ENCODE peak calls at places on chromosomes 16 and 17, in nine cellular contexts. Q, S, X, W, A, L, F, B and R are unnamed samples.

GRCh38 chr16:49000594-49000993 is 281.0 kb downstream of the CBLN1 start:
- DNase-seq in S (no peak), B (no peak), X (no peak), F (no peak), Q (no peak), A (peak), L (no peak), W (no peak), R (no peak)

GRCh38 chr17:42387221-42387657 is 1.0 kb downstream of the STAT3 start:
- DNase-seq in F (no peak), L (no peak), S (no peak), X (peak), Q (peak), A (no peak), B (peak), W (no peak), R (no peak)

GRCh38 chr16:4052801-4053662 is 63.2 kb downstream of the ADCY9 start:
- DNase-seq in W (peak), F (peak), S (peak), Q (no peak), L (no peak), X (peak), B (peak), A (peak), R (peak)

GRCh38 chr17:27396941-27397340 is 59.3 kb upstream of the KSR1 start:
- DNase-seq in W (no peak), B (no peak), A (no peak), L (no peak), S (no peak), F (no peak), X (peak), Q (no peak), R (no peak)

GRCh38 chr16:777826-778225 is 10.4 kb downstream of the RPUSD1 start:
- DNase-seq in A (no peak), X (peak), Q (no peak), W (no peak), S (no peak), L (no peak), B (no peak), F (no peak), R (no peak)

GRCh38 chr16:55971447-55971846 is 96.3 kb upstream of the CES5A start:
- DNase-seq in L (no peak), W (no peak), F (no peak), B (no peak), X (no peak), Q (no peak), A (no peak), S (no peak), R (no peak)

GRCh38 chr17:62778990-62779681 is 29.0 kb downstream of the MARCHF10 start:
- DNase-seq in W (peak), S (no peak), X (peak), Q (peak), F (no peak), L (peak), A (peak), B (no peak), R (no peak)

GRCh38 chr17:82964851-82965341 is 114.5 kb upstream of the METRNL start:
- DNase-seq in A (peak), L (no peak), B (no peak), X (no peak), F (peak), S (no peak), Q (no peak), W (peak), R (peak)

GRCh38 chr17:5587431-5588032 is 3.2 kb upstream of the NLRP1 start:
- DNase-seq in Q (no peak), S (no peak), X (peak), B (peak), F (no peak), A (peak), L (peak), W (no peak), R (no peak)

GRCh38 chr17:15180121-15180561 is 85.0 kb downstream of the PMP22 start:
- DNase-seq in X (no peak), Q (no peak), A (peak), L (no peak), F (no peak), W (no peak), B (no peak), S (no peak), R (peak)

GRCh38 chr16:57146735-57147134 is 39.1 kb downstream of the PSME3IP1 start:
- DNase-seq in X (no peak), S (no peak), B (no peak), A (peak), L (no peak), W (no peak), Q (no peak), F (no peak), R (no peak)

GRCh38 chr17:50129946-50130777 is at the start of gene SAMD14:
- DNase-seq in Q (no peak), F (no peak), S (no peak), W (peak), X (peak), L (no peak), B (peak), A (peak), R (peak)

GRCh38 chr16:30437511-30438046 is 7.7 kb upstream of the DCTPP1 start:
- DNase-seq in B (no peak), L (no peak), W (no peak), X (no peak), Q (no peak), A (peak), F (no peak), S (no peak), R (no peak)

GRCh38 chr17:72296456-72296855 is 175.6 kb downstream of the SOX9 start:
- DNase-seq in B (no peak), L (no peak), W (no peak), S (no peak), X (peak), A (no peak), Q (no peak), F (no peak), R (no peak)

GRCh38 chr16:15494231-15494630 is 59.8 kb downstream of the BMERB1 start:
- DNase-seq in X (peak), F (no peak), L (no peak), S (no peak), B (no peak), Q (peak), W (no peak), A (no peak), R (no peak)

GRCh38 chr17:64103751-64104364 is 26.1 kb downstream of the ERN1 start:
- DNase-seq in X (peak), S (no peak), F (no peak), Q (no peak), W (no peak), L (no peak), B (no peak), A (peak), R (no peak)

GRCh38 chr17:21021208-21021803 is 21.5 kb downstream of the USP22 start:
- DNase-seq in A (no peak), B (no peak), W (peak), Q (no peak), F (no peak), S (no peak), X (no peak), L (no peak), R (no peak)

DNA sequence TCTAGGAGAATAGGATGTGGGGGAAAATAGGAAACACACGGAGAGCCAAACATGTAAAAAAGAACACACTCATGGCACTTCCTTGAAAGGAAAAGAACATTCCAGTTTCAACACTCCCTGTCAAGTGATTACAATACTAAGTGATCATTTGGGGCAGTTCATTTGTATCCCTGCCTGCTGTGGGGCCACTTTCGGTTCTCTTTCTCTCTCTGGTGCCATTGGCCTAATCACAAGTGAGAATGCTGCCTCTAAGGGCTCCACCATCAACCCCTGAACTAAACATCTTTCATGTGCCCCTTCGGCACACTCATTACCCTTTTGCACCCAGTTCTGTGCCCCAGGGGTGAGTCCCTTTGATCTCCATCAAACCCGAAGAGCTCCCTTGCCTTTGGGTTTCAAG is 197.3 kb downstream of the CEP112 start:
- DNase-seq in W (no peak), F (no peak), A (no peak), Q (no peak), S (no peak), X (no peak), B (no peak), L (no peak), R (no peak)
- H3K4me3 ChIP-seq in W (no peak), F (no peak), A (no peak), Q (no peak), S (no peak), X (no peak), B (no peak), L (no peak), R (no peak)

DNA sequence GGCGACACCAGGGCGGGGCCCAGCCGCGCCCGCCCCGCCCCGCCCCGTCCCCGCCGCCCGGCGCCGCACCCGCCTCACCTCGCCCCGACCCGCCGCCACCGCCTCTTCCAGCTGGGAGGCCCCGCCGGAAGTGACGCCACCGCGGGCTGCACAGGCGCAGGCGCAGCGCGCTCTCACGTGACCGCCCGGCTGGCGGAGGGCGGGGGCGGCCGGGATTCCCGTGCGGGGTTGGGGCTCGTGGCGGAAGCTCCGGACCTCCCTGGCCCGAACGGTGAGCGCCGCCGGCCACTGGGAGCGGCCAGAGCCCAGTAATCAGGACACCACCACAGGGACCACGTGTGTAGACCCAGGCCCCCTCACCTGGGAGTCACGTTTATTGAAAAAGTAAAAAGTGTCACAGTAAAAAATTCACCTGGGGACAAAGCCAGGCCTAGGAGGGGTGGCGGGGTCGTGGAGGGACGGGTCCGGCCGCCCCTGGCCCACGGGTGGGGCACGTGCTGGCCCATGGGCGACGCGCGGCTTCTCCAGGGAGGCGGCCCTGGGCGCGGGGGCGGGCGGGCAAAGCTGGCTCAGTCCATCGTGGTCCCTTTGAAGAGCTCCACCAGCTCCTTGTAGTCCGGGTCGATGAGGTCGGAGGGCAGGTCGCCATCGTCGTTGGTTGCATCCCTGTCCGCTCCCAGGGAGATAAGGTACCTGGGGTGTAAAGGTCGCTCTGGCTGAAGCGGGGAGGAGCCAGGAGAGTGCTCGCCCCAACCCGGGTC is at the start of gene MCRIP1:
- DNase-seq in X (peak), W (peak), F (peak), Q (peak), S (peak), L (peak), A (peak), B (peak), R (peak)
- H3K27ac ChIP-seq in X (peak), W (peak), F (peak), Q (peak), S (peak), L (peak), A (peak), B (peak), R (peak)

GRCh38 chr17:36185416-36185815 is 9.0 kb upstream of the TBC1D3B start:
- DNase-seq in S (no peak), X (no peak), A (no peak), B (no peak), W (no peak), Q (no peak), F (no peak), L (no peak), R (no peak)

GRCh38 chr17:36183811-36184765 is 7.7 kb upstream of the TBC1D3B start:
- DNase-seq in S (no peak), F (no peak), Q (no peak), A (peak), W (no peak), X (no peak), B (no peak), L (no peak), R (no peak)

GRCh38 chr17:36188891-36189306 is 7.7 kb downstream of the CCL3L1 start:
- DNase-seq in X (no peak), F (no peak), B (no peak), Q (no peak), A (peak), W (no peak), S (no peak), L (no peak), R (no peak)

GRCh38 chr17:36182176-36183000 is 6.0 kb upstream of the TBC1D3B start:
- DNase-seq in B (no peak), Q (no peak), L (no peak), A (no peak), W (peak), X (no peak), S (no peak), F (no peak), R (no peak)

DNA sequence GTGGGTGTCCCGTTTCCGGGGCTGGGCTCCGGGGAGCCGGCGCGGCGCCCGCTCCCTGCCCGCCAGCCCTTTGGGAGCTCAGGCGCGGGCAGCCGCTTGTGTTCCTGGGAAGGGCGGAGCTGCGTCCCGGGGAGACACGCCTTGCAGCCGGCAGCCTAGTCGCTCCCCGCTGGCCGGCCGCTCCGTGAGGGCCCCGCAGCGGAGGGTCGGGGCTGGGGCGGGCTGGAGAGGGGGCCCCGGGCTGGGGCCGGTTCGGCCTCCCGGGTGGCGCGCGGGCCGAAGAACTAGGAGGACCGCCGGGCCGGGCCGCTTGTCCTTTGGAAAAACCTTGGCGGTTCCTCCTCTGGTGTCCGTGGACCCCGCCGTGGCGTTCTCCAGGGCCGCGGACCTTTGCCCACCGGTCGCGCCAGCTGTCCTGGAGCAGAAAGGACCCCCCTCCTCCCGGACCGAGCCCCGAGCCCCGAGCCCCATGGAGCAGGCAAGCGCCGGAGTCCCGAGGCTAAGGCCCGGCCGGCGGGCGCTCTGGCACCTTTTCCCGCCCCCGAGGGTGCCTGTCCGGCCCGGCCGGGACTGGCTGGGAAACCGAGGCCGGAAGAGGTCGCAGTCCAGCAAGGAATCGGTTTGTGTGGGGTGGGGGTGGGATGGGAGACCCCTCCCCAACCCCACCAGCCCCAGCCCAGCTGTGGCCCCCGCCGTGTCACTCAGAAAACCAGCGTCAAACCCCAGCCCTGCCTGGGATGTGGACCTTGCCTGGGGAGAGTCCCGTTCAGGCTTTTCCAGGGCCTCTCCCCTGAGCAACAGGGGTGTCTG is 6.8 kb upstream of the TBC1D3B start:
- DNase-seq in X (peak), L (peak), A (peak), B (no peak), F (no peak), S (peak), W (peak), Q (peak), R (peak)
- TF ChIP-seq CTCF in X (no peak), L (no peak), A (peak), B (no peak), F (no peak), S (no peak), W (no peak), Q (no peak), R (no peak)

GRCh38 chr17:34899892-34900291 is 61.4 kb downstream of the CCT6B start:
- DNase-seq in X (no peak), L (no peak), A (peak), B (no peak), W (no peak), F (no peak), S (no peak), Q (no peak), R (no peak)
- H3K4me3 ChIP-seq in X (no peak), L (no peak), A (no peak), B (no peak), W (no peak), F (no peak), S (no peak), Q (no peak), R (no peak)

DNA sequence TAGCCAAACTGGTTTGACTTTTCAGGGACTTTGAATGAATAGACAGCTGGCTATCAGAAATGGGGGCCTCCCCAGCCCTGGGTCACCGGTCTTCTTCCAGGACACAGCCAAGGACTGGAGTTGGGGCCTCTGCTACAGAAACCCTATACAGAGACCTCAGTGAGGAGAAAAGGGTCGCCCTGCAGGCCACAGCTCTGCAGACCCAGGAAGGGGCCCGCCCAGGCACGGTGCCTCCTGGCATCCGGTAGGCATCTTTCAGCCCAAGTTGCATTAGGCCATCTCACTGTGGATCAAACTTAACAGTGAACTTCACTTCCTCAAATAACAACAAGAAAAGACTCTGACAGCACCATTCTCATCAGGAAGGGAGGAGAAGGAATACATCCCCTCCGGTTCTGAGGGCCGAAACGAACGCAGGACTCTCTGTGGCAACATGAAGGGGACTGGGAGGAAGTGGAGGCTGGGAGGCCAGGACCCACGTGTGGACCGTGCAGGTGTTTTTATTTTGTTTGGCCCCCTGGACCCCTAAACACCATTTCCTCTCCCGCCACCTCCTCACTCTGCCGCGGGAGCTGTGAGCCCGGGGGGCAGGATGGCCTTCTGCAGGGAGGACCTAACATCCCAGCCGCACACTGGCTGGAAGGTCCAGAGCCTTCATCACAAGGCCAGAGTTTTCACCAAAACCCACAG is 7.2 kb downstream of the SLC38A10 start:
- DNase-seq in X (no peak), B (no peak), W (no peak), A (no peak), S (no peak), Q (no peak), F (no peak), L (no peak), R (no peak)
- H3K27ac ChIP-seq in X (no peak), B (no peak), W (peak), A (no peak), S (peak), Q (no peak), F (no peak), L (no peak), R (peak)

GRCh38 chr16:85473909-85474640 is 139.0 kb upstream of the GSE1 start:
- DNase-seq in B (no peak), A (peak), L (no peak), F (no peak), S (no peak), X (no peak), Q (peak), W (no peak), R (no peak)
- TF ChIP-seq CTCF in B (no peak), A (no peak), L (no peak), F (no peak), S (no peak), X (no peak), Q (no peak), W (no peak), R (no peak)

GRCh38 chr17:7235693-7236665 is 1.7 kb upstream of the DVL2 start:
- DNase-seq in B (no peak), A (no peak), F (no peak), L (no peak), S (no peak), W (no peak), X (peak), Q (no peak), R (no peak)
- H3K4me3 ChIP-seq in B (no peak), A (peak), F (no peak), L (no peak), S (peak), W (no peak), X (no peak), Q (no peak), R (no peak)

DNA sequence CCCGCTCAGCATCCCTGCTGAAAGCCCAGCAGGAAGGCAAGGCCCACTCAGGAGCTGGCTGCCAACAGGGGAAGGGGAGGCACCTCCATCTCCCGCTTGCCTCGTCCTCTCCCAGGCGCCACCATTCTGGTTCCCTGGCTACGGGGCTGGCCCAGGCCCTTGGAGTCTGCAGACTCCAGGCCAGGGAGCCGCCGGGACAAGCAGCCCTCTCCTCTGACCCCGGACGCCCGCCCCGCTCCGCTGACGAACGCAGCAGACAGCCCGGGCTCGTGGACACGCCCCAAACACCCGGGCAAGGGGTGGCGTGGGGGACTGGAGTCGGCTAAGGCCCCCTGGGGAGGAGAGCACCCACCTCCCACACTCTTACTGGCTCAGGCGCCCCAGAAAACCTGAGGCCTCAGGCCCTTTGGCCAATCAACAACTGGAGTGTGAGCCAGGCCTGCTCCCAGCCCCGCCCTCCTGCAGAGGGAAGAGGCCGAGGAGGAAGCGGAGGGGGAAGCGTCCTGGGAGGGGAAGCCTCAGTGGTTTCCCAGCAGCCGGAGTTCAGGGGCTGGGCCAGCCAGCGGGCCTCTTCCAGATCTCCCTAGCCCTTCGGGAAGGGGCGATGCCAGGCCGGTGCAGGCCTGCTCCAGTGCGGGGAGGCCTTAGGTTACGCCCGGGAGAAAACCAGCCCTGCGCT is 4.2 kb downstream of the MNT start:
- DNase-seq in B (peak), X (peak), L (peak), S (peak), Q (peak), A (peak), W (peak), F (peak), R (no peak)
- H3K27ac ChIP-seq in B (peak), X (peak), L (peak), S (peak), Q (peak), A (peak), W (peak), F (peak), R (peak)

DNA sequence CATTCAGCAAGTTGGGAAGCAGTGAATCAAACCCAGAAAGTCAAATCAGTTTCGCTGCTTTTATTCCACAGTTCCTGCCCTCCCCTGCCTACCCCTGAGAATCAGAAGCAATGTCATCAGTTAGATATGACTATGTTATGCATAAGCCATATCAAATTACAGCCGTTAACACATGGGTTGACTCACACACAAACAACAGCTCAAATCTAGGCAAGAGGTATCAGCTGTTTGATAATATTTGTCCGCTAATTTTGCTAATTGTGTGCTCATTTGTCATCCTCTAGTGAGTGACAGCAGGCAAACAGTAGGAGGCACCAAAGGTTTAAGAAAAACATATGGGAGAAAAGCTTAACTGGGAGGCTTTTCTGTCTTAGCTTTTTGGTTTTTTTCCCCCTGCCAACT is 327.4 kb upstream of the CCL2 start:
- DNase-seq in X (peak), W (no peak), A (no peak), Q (no peak), L (no peak), F (no peak), S (no peak), B (no peak), R (no peak)
- TF ChIP-seq CTCF in X (no peak), W (no peak), A (peak), Q (no peak), L (no peak), F (no peak), S (peak), B (no peak), R (peak)